ENCODE peak calls at places on chromosomes 2 and 18, in nine cellular contexts. O, H, D, N, W, R, Q, A and C are unnamed samples.
A peak's percentile ranks its signal among the peaks of the same experiment; 100 is the strongest.

GRCh38 chr2:43467889-43468288 is 127.9 kb downstream of the THADA start:
- DNase-seq in N (no peak), D (no peak), O (no peak), W (no peak), Q (no peak), A (no peak), R (peak; percentile 42), H (no peak), C (no peak)

GRCh38 chr2:237766334-237766733 is 32.2 kb upstream of the RBM44 start:
- DNase-seq in R (peak; percentile 26), D (no peak), O (no peak), H (no peak), N (no peak), W (no peak), Q (no peak), A (no peak), C (no peak)

GRCh38 chr2:63735931-63736820 is 105.5 kb upstream of the UGP2 start:
- DNase-seq in A (no peak), W (no peak), Q (no peak), H (no peak), O (no peak), R (peak; percentile 62), N (no peak), D (no peak), C (no peak)

GRCh38 chr18:13455960-13456471 is 237.5 kb downstream of the LDLRAD4 start:
- DNase-seq in D (peak; percentile 80), O (no peak), N (no peak), R (no peak), H (no peak), W (peak; percentile 61), Q (no peak), A (no peak), C (no peak)

GRCh38 chr18:26618130-26618529 is 69.8 kb upstream of the KCTD1 start:
- DNase-seq in N (no peak), D (no peak), W (no peak), H (no peak), Q (no peak), A (no peak), R (no peak), O (no peak), C (no peak)

GRCh38 chr2:37585982-37586621 is 85.3 kb downstream of the CDC42EP3 start:
- DNase-seq in N (peak; percentile 42), Q (peak; percentile 37), D (peak; percentile 87), H (peak; percentile 45), R (peak; percentile 79), W (peak; percentile 79), O (no peak), A (no peak), C (peak; percentile 20)

GRCh38 chr2:228762565-228762964 is 508.5 kb downstream of the PID1 start:
- DNase-seq in A (no peak), W (no peak), N (no peak), Q (no peak), D (no peak), H (no peak), O (no peak), R (no peak), C (no peak)

GRCh38 chr2:231482806-231483391 is 18.6 kb upstream of the NCL start:
- DNase-seq in W (peak; percentile 78), O (peak; percentile 40), A (peak; percentile 71), N (peak; percentile 71), Q (peak; percentile 18), D (peak; percentile 89), R (peak; percentile 92), H (peak; percentile 51), C (no peak)

GRCh38 chr2:179050735-179051134 is 798 bp upstream of the CCDC141 start:
- DNase-seq in Q (no peak), W (no peak), O (no peak), A (peak; percentile 64), H (no peak), D (no peak), R (no peak), N (no peak), C (no peak)

GRCh38 chr2:176931588-176932563 is 280.7 kb upstream of the HNRNPA3 start:
- DNase-seq in W (peak; percentile 33), R (peak; percentile 32), H (no peak), N (peak; percentile 4), Q (no peak), O (no peak), D (peak; percentile 94), A (no peak), C (no peak)

GRCh38 chr2:234587341-234588053 is 90.6 kb upstream of the ARL4C start:
- DNase-seq in W (no peak), N (no peak), A (no peak), R (peak; percentile 41), H (no peak), D (no peak), O (no peak), Q (no peak), C (no peak)

GRCh38 chr2:176085861-176086771 is 2.4 kb upstream of the EVX2 start:
- DNase-seq in A (peak; percentile 78), O (no peak), Q (no peak), H (no peak), W (peak; percentile 19), R (peak; percentile 40), N (no peak), D (peak; percentile 16), C (peak; percentile 62)

GRCh38 chr2:132503621-132504200 is 87.1 kb downstream of the GPR39 start:
- DNase-seq in H (no peak), O (no peak), Q (no peak), D (no peak), R (no peak), W (no peak), A (no peak), N (no peak), C (no peak)

GRCh38 chr2:160407393-160408204 is 86.0 kb downstream of the RBMS1 start:
- DNase-seq in W (peak; percentile 61), A (peak; percentile 66), H (no peak), R (peak; percentile 81), N (peak; percentile 46), Q (peak; percentile 25), D (peak; percentile 46), O (peak; percentile 7), C (peak; percentile 73)